ENCODE peak calls at places on chromosomes 6 and 20, in seven cellular contexts. Z, V, X, N, W, H and M are unnamed samples.

GRCh38 chr20:17504898-17505663 is 26.1 kb downstream of the BFSP1 start:
- DNase-seq in Z (peak; percentile 65), V (peak; percentile 82), X (peak; percentile 72), N (no peak), W (no peak), H (peak; percentile 70), M (peak; percentile 23)

GRCh38 chr20:33676652-33677645 is 2.7 kb upstream of the NECAB3 start:
- DNase-seq in Z (no peak), V (no peak), X (no peak), N (no peak), W (no peak), H (no peak), M (no peak)

GRCh38 chr20:7696311-7696710 is 243.9 kb downstream of the HAO1 start:
- DNase-seq in Z (no peak), V (no peak), X (no peak), N (no peak), W (no peak), H (no peak), M (no peak)

GRCh38 chr6:106608080-106608668 is 21.1 kb downstream of the RTN4IP1 start:
- DNase-seq in Z (no peak), V (peak; percentile 91), X (peak; percentile 70), N (peak; percentile 34), W (no peak), H (peak; percentile 77), M (no peak)

GRCh38 chr6:121780325-121781313 is 345.2 kb downstream of the GJA1 start:
- DNase-seq in Z (no peak), V (peak; percentile 4), X (no peak), N (peak; percentile 81), W (peak; percentile 8), H (peak; percentile 95), M (no peak)

GRCh38 chr20:33015114-33015491 is 7.6 kb downstream of the BPIFB2 start:
- DNase-seq in Z (no peak), V (no peak), X (no peak), N (no peak), W (peak; percentile 17), H (no peak), M (no peak)

GRCh38 chr6:134145786-134146185 is 93.4 kb upstream of the SLC2A12 start:
- DNase-seq in Z (no peak), V (no peak), X (peak; percentile 64), N (no peak), W (no peak), H (peak; percentile 46), M (no peak)

GRCh38 chr6:161058746-161059145 is 67.2 kb downstream of the MAP3K4 start:
- DNase-seq in Z (no peak), V (no peak), X (no peak), N (no peak), W (no peak), H (no peak), M (no peak)

GRCh38 chr6:133544419-133544818 is 303.3 kb downstream of the EYA4 start:
- DNase-seq in Z (no peak), V (no peak), X (no peak), N (no peak), W (no peak), H (no peak), M (no peak)

GRCh38 chr20:52761867-52762266 is 210.3 kb upstream of the TSHZ2 start:
- DNase-seq in Z (no peak), V (no peak), X (no peak), N (no peak), W (no peak), H (no peak), M (no peak)

GRCh38 chr6:157670466-157671186 is 152.4 kb upstream of the SNX9 start:
- DNase-seq in Z (no peak), V (no peak), X (peak; percentile 79), N (no peak), W (no peak), H (no peak), M (peak; percentile 12)

GRCh38 chr6:34924831-34925613 is 36.0 kb downstream of the ANKS1A start:
- DNase-seq in Z (no peak), V (no peak), X (no peak), N (no peak), W (no peak), H (no peak), M (no peak)

GRCh38 chr6:68235192-68235812 is 399.8 kb upstream of the ADGRB3 start:
- DNase-seq in Z (no peak), V (no peak), X (peak; percentile 98), N (no peak), W (no peak), H (no peak), M (no peak)

GRCh38 chr6:157037165-157037564 is 260.0 kb downstream of the ARID1B start:
- DNase-seq in Z (no peak), V (peak; percentile 28), X (no peak), N (no peak), W (no peak), H (no peak), M (no peak)

GRCh38 chr6:7833753-7834075 is 76.9 kb downstream of the TXNDC5 start:
- DNase-seq in Z (no peak), V (no peak), X (no peak), N (no peak), W (no peak), H (no peak), M (no peak)

GRCh38 chr6:155313602-155314091 is 637 bp downstream of the TFB1M start:
- DNase-seq in Z (no peak), V (peak; percentile 43), X (peak; percentile 16), N (no peak), W (no peak), H (peak; percentile 81), M (no peak)

GRCh38 chr6:144594571-144594970 is 309.4 kb downstream of the UTRN start:
- DNase-seq in Z (no peak), V (no peak), X (peak; percentile 57), N (no peak), W (no peak), H (no peak), M (no peak)

GRCh38 chr6:135675862-135676261 is 175.6 kb upstream of the PDE7B start:
- DNase-seq in Z (no peak), V (peak; percentile 70), X (peak; percentile 51), N (peak; percentile 31), W (no peak), H (peak; percentile 77), M (peak; percentile 69)

GRCh38 chr20:57661201-57662027 is 41.2 kb upstream of the ZBP1 start:
- DNase-seq in Z (no peak), V (no peak), X (no peak), N (no peak), W (peak; percentile 23), H (no peak), M (no peak)

GRCh38 chr20:57656821-57657536 is 36.8 kb upstream of the ZBP1 start:
- DNase-seq in Z (no peak), V (no peak), X (no peak), N (no peak), W (no peak), H (no peak), M (no peak)

GRCh38 chr20:62063981-62064787 is 1.5 kb downstream of the TAF4 start:
- DNase-seq in Z (no peak), V (peak; percentile 89), X (no peak), N (no peak), W (peak; percentile 23), H (no peak), M (no peak)

GRCh38 chr6:165110871-165111270 is 198.5 kb downstream of the C6orf118 start:
- DNase-seq in Z (no peak), V (peak; percentile 89), X (no peak), N (no peak), W (no peak), H (no peak), M (no peak)

GRCh38 chr6:43953256-43953655 is 174.0 kb downstream of the MRPL14 start:
- DNase-seq in Z (no peak), V (no peak), X (peak; percentile 51), N (no peak), W (no peak), H (no peak), M (no peak)